ENCODE peak calls at places on chromosomes 5 and 9, in eight cellular contexts. F, C, N, D, Z, I, K and O are unnamed samples.

GRCh38 chr9:114014044-114014443 is 64.1 kb downstream of the AMBP start:
- DNase-seq in F (no peak), C (no peak), N (no peak), D (no peak), Z (no peak), I (no peak), K (no peak), O (no peak)

GRCh38 chr9:16385590-16386578 is 484.6 kb downstream of the BNC2 start:
- DNase-seq in F (no peak), C (no peak), N (no peak), D (no peak), Z (no peak), I (no peak), K (no peak), O (no peak)

GRCh38 chr5:90285581-90285980 is 124.0 kb downstream of the CETN3 start:
- DNase-seq in F (no peak), C (no peak), N (no peak), D (no peak), Z (no peak), I (no peak), K (no peak), O (no peak)

GRCh38 chr5:84585218-84585617 is 200.5 kb upstream of the EDIL3 start:
- DNase-seq in F (no peak), C (no peak), N (no peak), D (no peak), Z (no peak), I (no peak), K (no peak), O (no peak)

GRCh38 chr9:27548055-27548741 is 18.6 kb upstream of the MOB3B start:
- DNase-seq in F (no peak), C (no peak), N (no peak), D (no peak), Z (peak; percentile 13), I (no peak), K (no peak), O (no peak)

GRCh38 chr9:131886839-131887238 is 147.0 kb upstream of the RAPGEF1 start:
- DNase-seq in F (no peak), C (no peak), N (no peak), D (no peak), Z (no peak), I (no peak), K (no peak), O (no peak)

GRCh38 chr9:93088656-93089015 is 7.4 kb upstream of the CARD19 start:
- DNase-seq in F (no peak), C (no peak), N (no peak), D (no peak), Z (no peak), I (no peak), K (no peak), O (no peak)

GRCh38 chr5:151671979-151672378 is 14.7 kb downstream of the SPARC start:
- DNase-seq in F (no peak), C (no peak), N (no peak), D (no peak), Z (no peak), I (peak; percentile 35), K (no peak), O (no peak)

GRCh38 chr9:137034039-137034708 is 2.3 kb upstream of the FUT7 start:
- DNase-seq in F (no peak), C (no peak), N (no peak), D (peak; percentile 48), Z (no peak), I (no peak), K (no peak), O (peak; percentile 71)

GRCh38 chr9:33139421-33140228 is 27.5 kb downstream of the B4GALT1 start:
- DNase-seq in F (peak; percentile 46), C (no peak), N (no peak), D (peak; percentile 35), Z (no peak), I (peak; percentile 81), K (peak; percentile 94), O (no peak)

GRCh38 chr9:105405514-105406131 is 42.2 kb upstream of the FSD1L start:
- DNase-seq in F (no peak), C (peak; percentile 77), N (no peak), D (no peak), Z (peak; percentile 89), I (no peak), K (no peak), O (peak; percentile 40)

GRCh38 chr9:129644902-129645301 is 3.0 kb upstream of the ASB6 start:
- DNase-seq in F (no peak), C (no peak), N (no peak), D (no peak), Z (no peak), I (no peak), K (no peak), O (no peak)

GRCh38 chr9:35618325-35618727 is at the start of gene CD72:
- DNase-seq in F (peak; percentile 66), C (no peak), N (no peak), D (no peak), Z (no peak), I (no peak), K (no peak), O (no peak)

GRCh38 chr5:180631549-180632392 is 17.6 kb downstream of the FLT4 start:
- DNase-seq in F (no peak), C (no peak), N (no peak), D (no peak), Z (no peak), I (no peak), K (no peak), O (no peak)

GRCh38 chr5:144042157-144042556 is 128.3 kb downstream of the YIPF5 start:
- DNase-seq in F (no peak), C (no peak), N (no peak), D (no peak), Z (no peak), I (no peak), K (no peak), O (no peak)

GRCh38 chr5:174284873-174285272 is 239.4 kb downstream of the NSG2 start:
- DNase-seq in F (no peak), C (no peak), N (no peak), D (no peak), Z (peak; percentile 69), I (no peak), K (no peak), O (no peak)

GRCh38 chr9:130692365-130692764 is 1.2 kb upstream of the EXOSC2 start:
- DNase-seq in F (no peak), C (no peak), N (no peak), D (no peak), Z (no peak), I (peak; percentile 44), K (peak; percentile 40), O (no peak)

GRCh38 chr9:110526426-110526825 is 53.1 kb downstream of the SVEP1 start:
- DNase-seq in F (no peak), C (no peak), N (no peak), D (no peak), Z (no peak), I (no peak), K (no peak), O (no peak)

GRCh38 chr5:61275841-61276240 is 56.2 kb upstream of the ZSWIM6 start:
- DNase-seq in F (peak; percentile 30), C (no peak), N (no peak), D (no peak), Z (peak; percentile 29), I (peak; percentile 41), K (no peak), O (no peak)

GRCh38 chr5:61279725-61280124 is 52.3 kb upstream of the ZSWIM6 start:
- DNase-seq in F (no peak), C (no peak), N (no peak), D (no peak), Z (no peak), I (no peak), K (no peak), O (no peak)

GRCh38 chr5:61277781-61278180 is 54.3 kb upstream of the ZSWIM6 start:
- DNase-seq in F (no peak), C (no peak), N (no peak), D (no peak), Z (no peak), I (no peak), K (no peak), O (no peak)

GRCh38 chr5:61274561-61274960 is 57.5 kb upstream of the ZSWIM6 start:
- DNase-seq in F (no peak), C (no peak), N (no peak), D (no peak), Z (no peak), I (no peak), K (no peak), O (no peak)

GRCh38 chr5:61277190-61277589 is 54.9 kb upstream of the ZSWIM6 start:
- DNase-seq in F (no peak), C (peak; percentile 17), N (no peak), D (no peak), Z (peak; percentile 21), I (no peak), K (no peak), O (no peak)
- H3K4me3 ChIP-seq in F (no peak overlapping the region), C (peak overlapping the region; percentile 66), N (no peak overlapping the region), D (no peak overlapping the region), Z (no peak overlapping the region), I (peak overlapping the region; percentile 28), K (no peak overlapping the region), O (no peak overlapping the region)

DNA sequence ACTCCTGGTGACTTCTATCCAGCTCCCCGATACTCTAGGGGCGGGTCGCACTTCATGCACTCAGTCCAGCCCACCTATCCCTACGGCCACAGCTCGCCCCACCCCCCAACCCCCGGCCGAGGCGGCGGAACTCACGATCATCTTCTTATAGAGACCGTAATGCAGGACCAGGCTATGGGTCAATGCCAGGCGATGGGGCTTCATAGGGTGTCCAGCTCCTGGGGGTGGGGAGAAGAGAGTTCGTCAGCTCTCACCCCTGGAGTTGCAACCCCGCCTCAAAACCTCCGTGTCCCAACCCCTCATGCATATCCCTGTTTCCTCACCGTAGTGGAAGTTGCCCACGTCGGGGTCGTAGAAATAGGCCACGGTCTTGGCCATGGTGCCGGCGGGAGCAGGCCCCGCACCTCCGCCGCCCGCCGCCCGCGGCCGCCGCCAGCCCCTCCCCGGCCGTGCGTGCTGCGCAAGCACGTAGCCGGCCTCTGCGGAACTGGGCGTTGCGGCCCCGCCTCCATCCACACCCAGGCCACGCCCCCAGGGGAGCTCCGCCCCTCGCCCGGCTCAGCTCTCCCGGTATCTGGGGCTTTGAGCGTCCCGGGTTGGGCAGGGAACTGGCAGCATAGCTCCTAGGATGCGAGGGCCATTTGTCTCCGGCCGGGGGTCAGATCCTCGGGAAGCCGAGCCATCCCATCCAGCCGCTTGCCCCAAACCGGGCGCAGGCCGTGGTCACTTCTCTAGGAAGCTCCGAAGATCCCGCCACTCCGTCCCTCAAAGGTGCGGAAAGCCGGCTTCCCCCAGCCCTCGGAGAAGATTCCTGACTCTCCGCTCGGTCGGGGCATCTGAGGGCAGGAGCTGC is at the start of the genes HDAC3 and RELL2:
- DNase-seq in F (peak; percentile 94), C (peak; percentile 94), N (peak; percentile 93), D (peak; percentile 96), Z (peak; percentile 94), I (peak; percentile 96), K (peak; percentile 91), O (peak; percentile 90)
- H3K4me3 ChIP-seq in F (peak within 1 kb of the TSS; percentile 66), C (peak within 1 kb of the TSS; percentile 88), N (peak within 1 kb of the TSS; percentile 83), D (peak within 1 kb of the TSS; percentile 90), Z (peak within 1 kb of the TSS; percentile 79), I (peak within 1 kb of the TSS; percentile 83), K (peak within 1 kb of the TSS; percentile 99), O (peak within 1 kb of the TSS; percentile 99)

GRCh38 chr5:98109561-98110006 is 663.9 kb upstream of the RGMB start:
- DNase-seq in F (no peak), C (no peak), N (no peak), D (no peak), Z (no peak), I (no peak), K (no peak), O (no peak)
- H3K4me3 ChIP-seq in F (no peak overlapping the region), C (no peak overlapping the region), N (no peak overlapping the region), D (no peak overlapping the region), Z (no peak overlapping the region), I (no peak overlapping the region), K (no peak overlapping the region), O (no peak overlapping the region)

GRCh38 chr5:54387659-54388232 is 67.8 kb upstream of the HSPB3 start:
- DNase-seq in F (no peak), C (no peak), N (no peak), D (no peak), Z (no peak), I (no peak), K (no peak), O (no peak)
- H3K4me3 ChIP-seq in F (no peak overlapping the region), C (no peak overlapping the region), N (no peak overlapping the region), D (no peak overlapping the region), Z (no peak overlapping the region), I (no peak overlapping the region), K (no peak overlapping the region), O (no peak overlapping the region)